ENCODE peak calls at places on chromosomes 13 and 19, in seven cellular contexts. R is choroid plexus epithelial cell; C is BJ; Q is AG10803; B is CD4-positive, CD25-positive, alpha-beta regulatory T cell; J is effector memory CD4-positive, alpha-beta T cell; O is uterus. W is an unnamed sample.

GRCh38 chr13:92991687-92992086 is 234.9 kb upstream of the GPC6 start:
- DNase-seq in R (peak), Q (peak), B (no peak), J (no peak), C (no peak), O (no peak), W (no peak)

GRCh38 chr19:52889076-52889475 is 8.4 kb downstream of the ZNF320 start:
- DNase-seq in Q (no peak), R (no peak), O (no peak), C (no peak), J (no peak), B (no peak), W (no peak)

GRCh38 chr13:32247887-32248286 is 67.3 kb downstream of the ZAR1L start:
- DNase-seq in O (no peak), B (no peak), J (no peak), C (no peak), Q (no peak), R (no peak), W (no peak)

GRCh38 chr13:114129649-114130062 is 2.8 kb downstream of the RASA3 start:
- DNase-seq in Q (no peak), O (no peak), R (no peak), J (no peak), B (no peak), C (no peak), W (no peak)

GRCh38 chr13:76992548-76993001 is 694 bp downstream of the CLN5 start:
- DNase-seq in J (no peak), O (peak), R (peak), C (no peak), Q (peak), B (no peak), W (no peak)

GRCh38 chr13:77492982-77493381 is 42.5 kb upstream of the SCEL start:
- DNase-seq in O (no peak), Q (no peak), R (peak), J (no peak), B (no peak), C (no peak), W (no peak)

GRCh38 chr19:48618916-48619691 is at the start of the genes RPL18 and SPHK2:
- DNase-seq in C (peak), B (peak), J (peak), O (peak), R (peak), Q (peak), W (peak)

GRCh38 chr19:39676004-39676403 is 20.3 kb downstream of the LGALS16 start:
- DNase-seq in O (no peak), B (no peak), J (no peak), C (no peak), Q (no peak), R (no peak), W (no peak)

GRCh38 chr13:113656015-113656588 is 1.9 kb downstream of the ATP4B start:
- DNase-seq in Q (no peak), R (no peak), C (no peak), O (peak), J (no peak), B (no peak), W (peak)

GRCh38 chr13:26758496-26759155 is 2.0 kb downstream of the GPR12 start:
- DNase-seq in B (no peak), O (no peak), Q (no peak), J (no peak), R (no peak), C (no peak), W (no peak)

GRCh38 chr13:90884066-90884465 is 463.4 kb upstream of the MIR17HG start:
- DNase-seq in C (no peak), B (no peak), J (no peak), O (no peak), Q (no peak), R (no peak), W (no peak)

GRCh38 chr13:111865826-111866225 is 201.1 kb upstream of the SOX1 start:
- DNase-seq in B (no peak), R (no peak), O (no peak), C (no peak), Q (no peak), J (no peak), W (no peak)

GRCh38 chr19:23823952-23824389 is 65.3 kb upstream of the ZNF681 start:
- DNase-seq in O (no peak), Q (no peak), J (no peak), R (peak), C (no peak), B (no peak), W (no peak)

GRCh38 chr19:34847393-34847792 is 74.4 kb upstream of the ZNF599 start:
- DNase-seq in O (no peak), Q (no peak), R (no peak), J (no peak), C (no peak), B (no peak), W (no peak)

GRCh38 chr13:40457844-40458243 is 208.6 kb downstream of the FOXO1 start:
- DNase-seq in O (no peak), B (no peak), R (no peak), Q (no peak), J (no peak), C (no peak), W (no peak)

GRCh38 chr19:34365463-34366401 is 736 bp downstream of the GPI start:
- DNase-seq in R (peak), O (peak), B (no peak), C (no peak), J (no peak), Q (peak), W (peak)

GRCh38 chr13:49240017-49240416 is 7.7 kb upstream of the CDADC1 start:
- DNase-seq in C (no peak), O (no peak), B (peak), Q (no peak), J (no peak), R (peak), W (no peak)

GRCh38 chr13:110445183-110445582 is 116.3 kb downstream of the RAB20 start:
- DNase-seq in Q (peak), J (no peak), O (no peak), B (no peak), C (no peak), R (peak), W (no peak)

GRCh38 chr19:45496349-45496953 is 396 bp downstream of the RTN2 start:
- DNase-seq in Q (no peak), C (no peak), B (no peak), J (no peak), O (peak), R (no peak), W (no peak)

GRCh38 chr19:33509774-33510173 is 11.8 kb downstream of the PEPD start:
- DNase-seq in Q (no peak), O (no peak), B (no peak), R (no peak), J (no peak), C (no peak), W (no peak)

GRCh38 chr19:40662925-40663711 is 27.3 kb downstream of the NUMBL start:
- DNase-seq in B (peak), C (no peak), O (peak), J (peak), R (peak), Q (peak), W (peak)

GRCh38 chr19:43751466-43752220 is 3.1 kb downstream of the SMG9 start:
- DNase-seq in B (no peak), R (no peak), C (no peak), O (no peak), J (no peak), Q (peak), W (no peak)

GRCh38 chr13:30976041-30976440 is 43.6 kb downstream of the TEX26 start:
- DNase-seq in R (peak), O (no peak), Q (no peak), J (no peak), B (no peak), C (no peak), W (no peak)

DNA sequence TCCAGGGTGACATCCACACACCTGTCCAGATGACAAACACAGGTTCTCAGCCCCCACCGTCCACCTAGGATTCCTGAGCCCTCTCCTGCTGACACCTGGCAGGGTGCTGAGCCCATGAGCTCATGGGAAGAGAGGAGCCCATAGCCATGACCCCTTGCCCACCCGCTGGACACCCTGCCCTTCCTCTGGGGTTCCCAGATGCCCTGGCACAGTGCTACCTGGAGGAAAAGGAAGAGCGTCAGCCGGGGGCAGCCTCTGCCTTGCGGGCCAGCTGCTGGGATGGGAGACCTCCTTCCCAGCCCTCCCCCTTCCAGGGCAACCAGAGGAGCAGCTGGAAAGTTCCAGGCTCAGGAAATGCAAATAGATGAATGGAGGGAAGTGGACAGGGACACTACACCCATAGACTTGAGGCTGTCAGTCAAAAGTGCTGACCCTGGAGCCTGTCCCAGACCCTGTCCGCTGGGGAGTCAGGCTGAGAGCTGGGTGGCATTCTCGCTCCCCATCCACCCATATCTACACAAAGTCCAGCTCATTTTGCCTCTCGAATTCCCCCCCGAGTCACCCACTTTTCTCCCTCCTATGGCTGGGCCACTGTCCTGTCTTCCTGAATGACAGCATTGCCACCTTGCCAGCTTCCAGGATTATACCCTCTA is 12.3 kb upstream of the ARHGEF18 start:
- DNase-seq in C (no peak), Q (no peak), O (no peak), R (no peak), J (no peak), B (no peak), W (no peak)
- H3K4me3 ChIP-seq in C (no peak), Q (no peak), O (no peak), R (no peak), J (no peak), B (no peak), W (no peak)

DNA sequence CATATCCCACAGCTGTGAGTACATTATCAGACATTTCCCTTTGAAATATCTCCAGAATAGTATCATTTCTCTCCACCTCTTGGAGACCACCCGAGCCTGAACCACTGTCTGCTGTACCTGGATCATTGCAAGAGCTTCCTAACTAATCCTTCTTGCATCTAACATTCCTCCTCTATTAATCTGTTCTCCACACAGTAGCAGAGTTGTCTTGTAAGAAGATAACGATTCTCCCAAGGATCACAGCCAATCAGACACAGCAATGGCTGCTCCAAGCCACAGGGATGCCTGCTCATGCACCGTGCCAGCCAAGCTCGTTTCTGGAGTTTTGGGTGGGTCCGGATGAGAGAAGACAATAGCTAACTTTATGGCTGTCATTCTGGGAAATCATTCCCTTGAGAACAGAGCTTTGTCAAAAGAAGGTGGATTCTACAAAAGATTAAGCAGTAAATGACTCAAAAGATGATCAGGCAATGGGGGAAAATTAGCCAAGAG is 14.5 kb upstream of the LAIR1 start:
- DNase-seq in Q (no peak), R (no peak), B (no peak), J (no peak), O (no peak), C (no peak), W (no peak)
- H3K4me3 ChIP-seq in Q (no peak), R (no peak), B (no peak), J (no peak), O (no peak), C (no peak), W (no peak)

DNA sequence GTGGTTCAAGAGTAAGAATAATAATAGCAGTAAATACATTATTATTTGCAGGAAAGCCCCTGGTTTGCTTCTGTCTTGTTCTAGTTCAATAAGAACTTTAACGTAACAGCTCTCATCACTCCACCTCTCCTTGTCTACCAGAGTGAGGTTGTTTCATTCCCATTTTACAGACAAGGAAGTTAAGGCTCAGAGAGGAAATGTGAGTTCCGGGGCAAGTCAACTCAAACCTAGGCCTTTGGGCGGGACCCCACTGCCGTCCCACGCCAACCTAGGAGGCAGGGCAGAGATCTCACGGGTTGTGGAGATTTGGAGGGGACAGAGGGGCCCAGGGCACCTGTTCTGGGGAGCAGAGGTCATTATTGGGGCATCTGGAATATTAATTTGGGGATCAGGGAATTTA is 1.5 kb downstream of the MAP4K1 start:
- DNase-seq in C (no peak), Q (no peak), O (no peak), J (no peak), B (no peak), R (no peak), W (no peak)
- H3K4me3 ChIP-seq in C (no peak), Q (no peak), O (no peak), J (peak), B (peak), R (no peak), W (peak)

DNA sequence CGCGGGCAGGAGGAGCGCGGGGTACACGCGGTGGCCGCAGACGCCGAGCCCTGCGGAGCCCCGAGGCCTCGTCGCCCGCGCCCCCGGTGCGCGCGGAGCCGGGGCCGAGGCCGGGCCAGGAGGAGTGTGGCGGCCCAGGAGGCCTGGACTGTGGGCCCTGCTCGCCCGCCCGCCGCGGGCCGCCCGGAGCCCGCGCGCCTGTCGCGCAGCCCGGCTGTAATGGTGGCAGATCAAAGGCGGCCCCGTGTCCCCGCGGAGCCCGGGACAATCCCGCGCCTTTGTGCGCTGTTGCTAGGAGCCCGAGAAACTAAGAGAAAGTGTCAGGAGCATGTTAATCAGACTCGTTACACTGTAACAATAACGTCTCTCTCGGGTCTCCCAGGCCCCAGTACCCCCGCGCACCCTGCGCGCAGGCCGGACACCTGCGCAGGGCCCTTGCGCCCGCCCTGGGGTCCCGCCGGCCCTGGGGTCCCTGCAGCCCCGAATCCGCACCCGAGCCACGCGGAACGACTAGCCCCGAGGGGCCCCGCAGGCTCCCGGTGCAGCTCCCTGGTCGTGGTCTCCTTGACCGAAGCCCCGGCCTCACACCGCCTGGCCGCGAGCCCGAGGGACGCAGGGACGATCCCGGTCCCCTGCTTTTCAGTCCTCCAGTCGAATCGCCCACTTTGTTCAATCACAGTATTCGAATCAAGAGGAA is 75.4 kb downstream of the ZIC5 start:
- DNase-seq in Q (no peak), R (no peak), O (no peak), B (no peak), J (no peak), C (no peak), W (no peak)
- H3K4me3 ChIP-seq in Q (no peak), R (no peak), O (no peak), B (no peak), J (peak), C (no peak), W (no peak)

DNA sequence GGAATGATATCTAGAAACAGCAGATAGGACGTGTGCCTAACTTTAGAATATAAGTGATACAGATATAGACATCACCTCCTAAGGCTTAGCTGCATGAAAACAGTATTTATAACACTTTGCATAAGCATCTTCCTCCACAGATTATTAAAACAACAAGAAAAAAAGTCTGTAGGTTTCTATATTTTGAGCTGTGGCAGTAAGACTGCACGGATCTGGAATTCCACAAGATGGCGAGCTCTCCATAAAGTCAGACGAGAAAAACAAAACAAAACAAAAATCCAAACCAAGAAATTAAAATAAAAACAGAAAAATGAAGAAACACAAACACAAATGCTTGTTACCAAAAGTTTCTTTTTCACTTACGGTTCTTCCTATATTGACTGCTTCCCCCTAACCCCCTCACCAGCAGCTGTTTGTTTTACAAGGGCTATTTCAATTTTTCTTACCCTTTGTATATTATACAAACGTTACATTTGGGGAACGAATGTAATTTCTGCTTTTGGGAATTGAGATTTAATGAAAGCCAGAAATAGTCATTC is 285.8 kb downstream of the MYO16 start:
- DNase-seq in O (no peak), R (peak), Q (peak), J (no peak), C (no peak), B (no peak), W (no peak)
- H3K4me3 ChIP-seq in O (no peak), R (peak), Q (peak), J (no peak), C (no peak), B (peak), W (peak)

GRCh38 chr13:71867101-71867814 is at the start of gene DACH1:
- DNase-seq in O (peak), J (no peak), B (no peak), R (peak), Q (peak), C (no peak), W (peak)
- H3K4me3 ChIP-seq in O (peak), J (no peak), B (no peak), R (peak), Q (peak), C (peak), W (peak)

DNA sequence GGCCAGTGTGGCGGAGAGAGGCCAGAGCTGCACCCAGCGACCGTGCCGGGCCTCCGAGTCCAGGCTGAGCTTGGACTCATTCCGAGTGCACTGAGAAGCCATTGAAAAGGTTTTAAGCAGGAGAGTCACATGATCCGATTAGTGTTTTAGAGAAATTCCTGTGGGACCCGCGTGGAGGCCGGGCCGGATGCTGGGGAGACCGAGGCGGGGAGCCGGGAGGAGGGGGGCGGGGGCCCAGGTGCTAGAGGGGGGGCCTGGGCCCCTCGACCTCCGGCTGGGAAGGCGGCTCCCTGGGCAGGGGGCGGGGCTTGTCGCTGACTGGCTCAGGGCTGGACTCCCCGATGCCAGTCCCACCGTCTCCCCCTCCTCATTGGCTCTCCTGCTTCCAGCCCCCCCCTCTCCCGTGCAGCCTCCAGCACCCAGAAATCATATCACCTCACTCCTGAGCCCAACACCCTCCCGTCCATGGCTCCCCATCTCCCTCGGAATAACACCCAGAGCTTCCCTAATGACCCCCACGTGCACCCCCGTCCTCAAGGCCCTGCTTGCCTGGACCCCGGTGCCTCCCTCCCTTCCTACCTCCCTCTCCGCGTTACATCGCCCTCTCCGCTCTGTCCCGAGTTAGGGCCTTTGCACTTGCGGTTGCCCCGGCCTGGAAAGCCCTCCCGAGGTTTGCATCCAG is 5.2 kb upstream of the ZNF579 start:
- DNase-seq in O (peak), R (peak), Q (peak), J (peak), B (peak), C (no peak), W (peak)
- H3K4me3 ChIP-seq in O (peak), R (peak), Q (peak), J (peak), B (no peak), C (peak), W (peak)

GRCh38 chr13:36875955-36876354 is 44.1 kb downstream of the SMAD9 start:
- DNase-seq in C (no peak), R (no peak), B (no peak), O (no peak), Q (no peak), J (no peak), W (no peak)

GRCh38 chr13:36870050-36870692 is 49.9 kb downstream of the SMAD9 start:
- DNase-seq in J (no peak), R (no peak), O (no peak), Q (no peak), C (no peak), B (no peak), W (no peak)

GRCh38 chr13:36875431-36875830 is 44.6 kb downstream of the SMAD9 start:
- DNase-seq in O (no peak), Q (no peak), R (no peak), C (no peak), B (no peak), J (no peak), W (no peak)

DNA sequence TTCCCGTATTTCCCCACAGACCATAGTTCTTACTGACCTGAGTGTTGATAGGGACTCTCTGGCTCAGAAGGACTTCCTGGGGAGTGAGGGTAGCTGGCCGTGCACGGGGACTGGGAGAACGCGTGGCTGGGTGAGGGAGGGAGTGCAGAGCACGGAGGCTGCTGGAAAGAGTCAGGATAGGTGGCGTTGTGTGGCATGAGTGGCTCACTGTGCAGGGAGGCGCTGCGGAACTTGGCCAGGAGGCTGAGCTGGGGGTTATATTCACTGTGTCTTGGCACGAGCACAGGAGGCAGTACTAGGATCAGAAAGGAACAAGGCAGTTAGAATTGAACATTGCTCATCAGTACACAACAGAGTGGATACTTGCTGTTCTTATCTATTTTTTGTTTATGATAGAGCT is 47.4 kb downstream of the SMAD9 start:
- DNase-seq in B (no peak), J (no peak), R (no peak), Q (no peak), C (no peak), O (no peak), W (no peak)
- H3K4me3 ChIP-seq in B (no peak), J (no peak), R (no peak), Q (no peak), C (no peak), O (no peak), W (no peak)

W was measured in lower lobe of right lung.